ENCODE peak calls at places on chromosomes 11 and 22, in four cellular contexts. L, T, U and C are unnamed samples.

GRCh38 chr11:74307409-74307808 is 4.0 kb downstream of the P4HA3 start:
- DNase-seq in U (no peak), L (no peak), T (no peak), C (no peak)

GRCh38 chr11:6968816-6969215 is 42.6 kb downstream of the ZNF215 start:
- DNase-seq in T (no peak), L (no peak), U (no peak), C (no peak)

GRCh38 chr22:44916281-44917231 is 93.2 kb downstream of the PHF21B start:
- DNase-seq in L (no peak), T (no peak), U (no peak), C (no peak)

GRCh38 chr11:69439651-69440464 is 41.6 kb upstream of the LINC01488 start:
- DNase-seq in L (no peak), T (no peak), U (peak), C (no peak)

GRCh38 chr22:46047841-46048595 is 71.1 kb upstream of the WNT7B start:
- DNase-seq in L (no peak), T (no peak), U (peak), C (peak)

GRCh38 chr11:57645716-57646085 is 4.0 kb downstream of the YPEL4 start:
- DNase-seq in T (no peak), L (no peak), U (no peak), C (no peak)

GRCh38 chr11:64524534-64525042 is 66.4 kb upstream of the SLC22A12 start:
- DNase-seq in L (no peak), T (no peak), U (no peak), C (no peak)

GRCh38 chr11:122977455-122978302 is 4.0 kb downstream of the BSX start:
- DNase-seq in L (no peak), T (no peak), U (no peak), C (no peak)

GRCh38 chr22:41857160-41857859 is 24.4 kb downstream of the SREBF2 start:
- DNase-seq in T (peak), L (peak), U (no peak), C (peak)

GRCh38 chr22:23179381-23180294 is 671 bp upstream of the BCR start:
- DNase-seq in U (peak), T (no peak), L (peak), C (no peak)

GRCh38 chr22:37226514-37226913 is 14.2 kb upstream of the SSTR3 start:
- DNase-seq in L (no peak), T (no peak), U (no peak), C (no peak)

GRCh38 chr22:44360686-44361381 is 48.1 kb upstream of the SHISAL1 start:
- DNase-seq in T (no peak), U (peak), L (no peak), C (no peak)

GRCh38 chr11:8209208-8209807 is 40.5 kb upstream of the RIC3 start:
- DNase-seq in T (peak), L (peak), U (no peak), C (peak)

GRCh38 chr22:19691007-19691720 is 23.1 kb upstream of the SEPTIN5 start:
- DNase-seq in L (no peak), T (no peak), U (no peak), C (no peak)

GRCh38 chr11:102111011-102111786 is 952 bp downstream of the YAP1 start:
- DNase-seq in T (peak), U (peak), L (peak), C (peak)

GRCh38 chr22:21026783-21027692 is 5.3 kb downstream of the SLC7A4 start:
- DNase-seq in T (no peak), L (no peak), U (no peak), C (no peak)

GRCh38 chr11:85464283-85464682 is 162.9 kb downstream of the DLG2 start:
- DNase-seq in L (no peak), U (no peak), T (no peak), C (no peak)

GRCh38 chr11:18271206-18271605 is 5.1 kb downstream of the SAA1 start:
- DNase-seq in U (no peak), T (no peak), L (no peak), C (no peak)

GRCh38 chr11:65867284-65868071 is 5.1 kb downstream of the EFEMP2 start:
- DNase-seq in T (no peak), L (no peak), U (peak), C (no peak)

GRCh38 chr22:39739338-39740027 is 154.1 kb downstream of the ENTHD1 start:
- DNase-seq in L (no peak), T (no peak), U (no peak), C (no peak)

GRCh38 chr11:121534131-121535093 is 81.6 kb upstream of the SORL1-AS1 start:
- DNase-seq in L (no peak), T (no peak), U (no peak), C (no peak)

GRCh38 chr11:107563702-107564101 is 1.8 kb downstream of the ALKBH8 start:
- DNase-seq in T (peak), L (peak), U (no peak), C (peak)

GRCh38 chr11:9691865-9692264 is 28.0 kb downstream of the SWAP70 start:
- DNase-seq in L (no peak), U (no peak), T (no peak), C (no peak)

GRCh38 chr11:9692696-9693095 is 28.8 kb downstream of the SWAP70 start:
- DNase-seq in U (no peak), T (no peak), L (no peak), C (peak)

GRCh38 chr11:9697766-9698165 is 33.9 kb downstream of the SWAP70 start:
- DNase-seq in U (no peak), T (no peak), L (no peak), C (no peak)

GRCh38 chr11:9689721-9690120 is 25.8 kb downstream of the SWAP70 start:
- DNase-seq in L (no peak), T (no peak), U (no peak), C (no peak)

GRCh38 chr11:9693801-9694553 is 30.1 kb downstream of the SWAP70 start:
- DNase-seq in L (no peak), U (no peak), T (no peak), C (no peak)
- TF ChIP-seq CTCF in L (no peak), U (no peak), T (no peak), C (no peak)

GRCh38 chr11:11268119-11268518 is 84.9 kb downstream of the CSNK2A3 start:
- DNase-seq in U (no peak), T (no peak), L (no peak), C (no peak)
- TF ChIP-seq CTCF in U (no peak), T (no peak), L (no peak), C (no peak)

GRCh38 chr22:35918466-35918865 is 110.2 kb downstream of the RBFOX2 start:
- DNase-seq in L (no peak), U (no peak), T (no peak), C (no peak)

GRCh38 chr22:35917651-35918050 is 111.0 kb downstream of the RBFOX2 start:
- DNase-seq in T (no peak), L (no peak), U (no peak), C (no peak)

GRCh38 chr22:35919002-35919542 is 109.6 kb downstream of the RBFOX2 start:
- DNase-seq in U (no peak), L (no peak), T (no peak), C (no peak)

GRCh38 chr22:35923026-35923425 is 105.6 kb downstream of the RBFOX2 start:
- DNase-seq in U (no peak), L (no peak), T (no peak), C (no peak)

DNA sequence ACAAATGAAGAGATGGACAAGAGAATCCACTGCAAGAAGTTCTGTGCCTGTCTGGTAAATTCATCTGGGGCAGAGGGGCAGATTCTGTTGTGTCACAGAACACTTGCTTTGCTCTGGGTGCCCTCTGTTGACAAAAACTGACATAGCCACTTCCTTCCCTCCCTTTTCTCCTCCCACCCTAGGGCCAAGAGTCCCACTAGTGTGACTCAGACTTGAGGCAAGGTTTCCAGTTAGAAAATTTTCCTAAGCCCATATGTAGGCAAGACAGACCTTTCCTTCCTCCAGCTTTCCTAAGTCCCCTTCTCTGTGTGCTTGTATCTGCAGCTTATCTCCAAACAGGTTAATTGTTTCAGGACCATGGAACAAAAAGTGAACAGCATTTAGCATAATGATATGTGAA is 106.8 kb downstream of the RBFOX2 start:
- DNase-seq in U (peak), L (peak), T (no peak), C (no peak)
- TF ChIP-seq CTCF in U (peak), L (peak), T (peak), C (no peak)

DNA sequence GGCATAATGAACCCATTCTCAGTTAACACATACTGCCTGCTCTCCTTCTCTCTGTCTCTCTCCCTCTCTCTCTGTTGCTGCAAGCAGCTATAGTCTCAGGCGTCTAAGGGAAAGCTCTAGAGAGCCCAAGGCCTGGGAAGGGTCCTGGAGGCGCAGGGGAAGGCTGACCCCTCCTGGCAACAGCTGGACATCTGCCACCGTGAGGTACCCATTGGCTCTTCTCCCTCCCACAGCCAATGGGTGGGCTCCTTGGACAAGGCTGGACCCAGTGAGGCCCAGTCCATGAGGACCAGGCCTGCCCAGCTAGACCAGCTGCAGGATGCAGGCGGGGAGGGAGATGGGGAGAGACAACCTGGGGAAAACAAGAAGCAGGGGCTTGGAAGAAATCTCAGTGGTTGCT is 349.8 kb downstream of the BUD13 start:
- DNase-seq in U (no peak), L (no peak), T (no peak), C (no peak)
- TF ChIP-seq CTCF in U (no peak), L (no peak), T (no peak), C (no peak)

GRCh38 chr11:43515090-43515489 is 156.4 kb downstream of the TTC17 start:
- DNase-seq in L (no peak), U (no peak), T (no peak), C (no peak)
- TF ChIP-seq CTCF in L (no peak), U (no peak), T (peak), C (no peak)

DNA sequence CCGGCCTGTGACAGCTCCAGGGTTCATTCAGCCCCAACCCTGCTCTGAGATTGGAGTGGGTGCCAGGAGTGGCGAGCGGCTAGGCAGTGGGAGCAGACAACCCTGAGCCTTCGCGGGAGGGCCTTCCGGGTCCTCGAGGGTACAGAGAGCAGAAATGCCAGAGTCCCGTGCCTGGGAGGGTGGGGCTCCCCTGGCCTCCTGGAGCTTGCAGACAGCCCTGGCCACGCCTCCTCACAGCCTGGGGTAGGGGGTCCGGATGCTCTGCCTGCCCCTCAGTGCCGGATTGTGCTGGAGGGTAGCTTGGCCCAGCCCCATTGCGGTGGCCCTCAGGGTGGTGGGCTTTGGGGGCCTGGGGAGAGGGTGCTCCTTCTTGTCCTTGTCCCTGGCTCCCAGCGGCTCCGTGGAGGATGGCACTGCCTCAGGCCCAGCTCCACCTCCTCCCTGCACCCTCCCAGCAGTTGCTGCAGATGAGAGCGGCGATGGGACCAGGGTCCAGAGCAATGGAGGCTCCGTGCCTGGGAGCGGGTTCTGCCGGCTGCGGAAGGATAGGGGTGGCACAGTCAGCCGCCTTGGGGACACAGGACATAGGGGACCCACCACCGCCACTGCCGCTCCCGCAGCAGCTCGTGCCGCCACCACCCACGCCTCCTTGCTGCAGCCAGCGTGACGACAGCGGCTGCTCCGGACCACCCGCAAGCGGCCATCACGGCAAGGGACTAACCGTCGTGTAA is 34.9 kb upstream of the OR10G7 start:
- DNase-seq in U (peak), T (no peak), L (peak), C (peak)
- TF ChIP-seq CTCF in U (no peak), T (peak), L (no peak), C (no peak)

DNA sequence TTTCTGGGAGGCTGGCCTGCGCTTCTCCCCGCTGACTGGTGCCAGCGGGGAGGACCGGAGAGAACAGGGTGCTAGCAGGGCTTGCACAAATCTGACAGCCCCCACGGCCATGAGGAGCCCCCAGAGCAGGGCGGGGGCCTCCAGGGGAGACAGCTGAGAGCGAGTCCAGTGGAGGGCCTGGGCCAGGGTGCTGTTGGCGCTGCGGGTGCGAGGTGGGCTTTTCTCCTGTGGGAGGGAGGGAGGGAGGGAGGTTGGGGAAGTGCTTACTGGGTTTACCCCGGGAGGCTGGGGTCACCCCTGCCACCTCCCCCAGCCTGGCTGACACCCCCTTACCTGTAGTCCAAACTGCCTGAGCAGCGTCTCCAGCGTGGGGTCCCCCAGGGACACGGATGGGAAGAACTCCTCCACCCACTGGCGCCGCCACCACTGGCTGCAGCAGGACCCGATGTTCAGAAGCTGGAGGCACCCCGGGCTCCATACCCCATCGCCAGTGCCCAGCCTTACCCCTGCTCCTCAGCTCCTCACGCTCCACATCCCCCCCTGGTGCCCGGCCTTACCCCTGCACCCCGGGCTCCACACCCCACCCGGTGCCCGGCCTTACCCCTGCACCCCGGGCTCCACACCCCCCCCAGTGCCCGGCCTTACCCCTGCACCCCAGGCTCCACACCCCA is 3.9 kb downstream of the LMF2 start:
- DNase-seq in L (no peak), U (no peak), T (no peak), C (no peak)
- TF ChIP-seq CTCF in L (no peak), U (no peak), T (no peak), C (no peak)

GRCh38 chr11:118896921-118897591 is 13.4 kb downstream of the CXCR5 start:
- DNase-seq in L (no peak), T (no peak), U (no peak), C (no peak)
- TF ChIP-seq CTCF in L (no peak), T (no peak), U (no peak), C (no peak)

DNA sequence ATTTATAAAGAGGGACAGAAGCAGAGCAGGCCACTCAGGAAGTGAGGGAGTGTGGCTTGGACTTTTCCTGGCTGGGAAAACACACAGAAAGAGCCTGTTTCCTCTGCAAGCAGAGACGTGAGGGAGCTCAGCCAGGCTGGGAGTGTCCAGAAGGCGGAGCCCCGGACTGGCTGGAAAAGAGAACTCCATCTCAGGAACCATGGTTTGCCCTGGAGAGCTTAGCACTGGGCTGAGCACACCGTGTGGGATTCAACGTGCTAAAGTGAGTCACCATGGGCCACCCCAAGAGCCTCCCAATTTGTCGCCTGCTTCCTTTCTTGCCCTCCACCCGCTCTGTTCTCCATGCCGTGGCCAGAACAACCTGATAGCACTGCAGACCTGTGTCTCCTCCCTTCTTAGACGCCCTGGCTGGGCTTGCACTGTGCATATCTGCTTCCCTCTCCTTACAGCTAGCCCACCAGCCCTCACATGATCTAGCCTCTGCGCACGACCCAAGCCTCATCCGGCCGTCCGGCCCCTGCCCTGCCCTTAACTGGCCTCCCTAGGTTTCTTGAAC is 51.8 kb downstream of the GALNT18 start:
- DNase-seq in L (peak), U (peak), T (no peak), C (no peak)
- TF ChIP-seq CTCF in L (no peak), U (peak), T (no peak), C (no peak)